ENCODE peak calls at places on chromosomes 6 and 20, in six cellular contexts. G is A549, O is endothelial cell of umbilical vein, W is HepG2, J is GM12878, Y is K562. E is an unnamed sample.

GRCh38 chr6:160077526-160077925 is 44.1 kb upstream of the SLC22A1 start:
- DNase-seq in W (no peak), G (no peak), O (no peak), J (no peak), Y (no peak), E (no peak)

GRCh38 chr6:119296036-119297035 is 53.2 kb downstream of the MAN1A1 start:
- DNase-seq in J (no peak), G (no peak), W (no peak), Y (no peak), O (no peak), E (no peak)

GRCh38 chr20:60060006-60060557 is 101.9 kb downstream of the CDH26 start:
- DNase-seq in W (no peak), Y (no peak), J (no peak), O (no peak), G (no peak), E (peak; percentile 57)

GRCh38 chr6:163816441-163816840 is 401.9 kb downstream of the QKI start:
- DNase-seq in O (no peak), Y (no peak), W (no peak), G (no peak), J (no peak), E (no peak)

GRCh38 chr6:3229566-3230274 is 2.3 kb upstream of the TUBB2B start:
- DNase-seq in Y (peak; percentile 68), G (no peak), J (no peak), W (no peak), O (no peak), E (no peak)

GRCh38 chr6:40894962-40895799 is 143.8 kb downstream of the UNC5CL start:
- DNase-seq in G (peak; percentile 50), J (no peak), O (peak; percentile 68), W (peak; percentile 43), Y (peak; percentile 57), E (peak; percentile 55)

GRCh38 chr20:44886276-44886671 is 769 bp downstream of the YWHAB start:
- DNase-seq in W (no peak), Y (no peak), O (peak; percentile 30), J (no peak), G (no peak), E (no peak)

GRCh38 chr6:110816677-110817076 is 1.4 kb upstream of the CDK19 start:
- DNase-seq in G (no peak), Y (no peak), W (no peak), O (no peak), J (no peak), E (peak; percentile 73)

GRCh38 chr20:34415079-34415478 is 52.0 kb downstream of the ITCH start:
- DNase-seq in J (peak; percentile 39), O (peak; percentile 45), G (no peak), Y (no peak), W (no peak), E (peak; percentile 62)

GRCh38 chr20:11453430-11453829 is 464.3 kb upstream of the BTBD3 start:
- DNase-seq in J (no peak), O (peak; percentile 64), W (no peak), Y (no peak), G (peak; percentile 14), E (peak; percentile 49)

GRCh38 chr6:32818867-32819266 is 2.1 kb upstream of the HLA-DOB start:
- DNase-seq in O (no peak), Y (no peak), G (no peak), J (no peak), W (no peak), E (no peak)

GRCh38 chr6:134340574-134340973 is 22.7 kb upstream of the SGK1 start:
- DNase-seq in J (no peak), W (no peak), G (no peak), O (no peak), Y (no peak), E (peak; percentile 88)

GRCh38 chr6:133956413-133957049 is 3.5 kb downstream of the TBPL1 start:
- DNase-seq in O (no peak), G (no peak), Y (no peak), W (no peak), J (no peak), E (no peak)

GRCh38 chr6:82612475-82612874 is 248.9 kb downstream of the TPBG start:
- DNase-seq in Y (no peak), J (no peak), W (no peak), G (no peak), O (no peak), E (no peak)

GRCh38 chr6:29016559-29017427 is 11.7 kb upstream of the ZNF311 start:
- DNase-seq in J (peak; percentile 56), Y (peak; percentile 76), G (peak; percentile 46), W (peak; percentile 80), O (peak; percentile 86), E (peak; percentile 89)

GRCh38 chr20:25372584-25373336 is 17.9 kb downstream of the ABHD12 start:
- DNase-seq in W (no peak), Y (no peak), O (no peak), G (no peak), J (no peak), E (peak; percentile 37)

GRCh38 chr6:108848116-108848868 is at the start of gene ARMC2:
- DNase-seq in Y (peak; percentile 98), W (peak; percentile 74), O (peak; percentile 89), J (peak; percentile 38), G (peak; percentile 82), E (peak; percentile 95)
- TF ChIP-seq POLR2A in Y (peak; percentile 67), W (no peak), O (peak; percentile 67), J (no peak), G (peak; percentile 77), E (peak; percentile 89)

GRCh38 chr20:50121858-50122271 is 8.9 kb upstream of the UBE2V1 start:
- DNase-seq in W (no peak), J (no peak), O (no peak), Y (peak; percentile 75), G (peak; percentile 68), E (no peak)
- TF ChIP-seq MYC in W (no peak), J (no peak), O (no peak), Y (no peak), G (no peak), E (no peak)

GRCh38 chr6:85756982-85757381 is 114.3 kb upstream of the SYNCRIP start:
- DNase-seq in O (peak; percentile 43), Y (no peak), W (no peak), G (peak; percentile 3), J (no peak), E (peak; percentile 42)
- TF ChIP-seq POLR2A in O (no peak), Y (no peak), W (no peak), G (no peak), J (no peak), E (no peak)

DNA sequence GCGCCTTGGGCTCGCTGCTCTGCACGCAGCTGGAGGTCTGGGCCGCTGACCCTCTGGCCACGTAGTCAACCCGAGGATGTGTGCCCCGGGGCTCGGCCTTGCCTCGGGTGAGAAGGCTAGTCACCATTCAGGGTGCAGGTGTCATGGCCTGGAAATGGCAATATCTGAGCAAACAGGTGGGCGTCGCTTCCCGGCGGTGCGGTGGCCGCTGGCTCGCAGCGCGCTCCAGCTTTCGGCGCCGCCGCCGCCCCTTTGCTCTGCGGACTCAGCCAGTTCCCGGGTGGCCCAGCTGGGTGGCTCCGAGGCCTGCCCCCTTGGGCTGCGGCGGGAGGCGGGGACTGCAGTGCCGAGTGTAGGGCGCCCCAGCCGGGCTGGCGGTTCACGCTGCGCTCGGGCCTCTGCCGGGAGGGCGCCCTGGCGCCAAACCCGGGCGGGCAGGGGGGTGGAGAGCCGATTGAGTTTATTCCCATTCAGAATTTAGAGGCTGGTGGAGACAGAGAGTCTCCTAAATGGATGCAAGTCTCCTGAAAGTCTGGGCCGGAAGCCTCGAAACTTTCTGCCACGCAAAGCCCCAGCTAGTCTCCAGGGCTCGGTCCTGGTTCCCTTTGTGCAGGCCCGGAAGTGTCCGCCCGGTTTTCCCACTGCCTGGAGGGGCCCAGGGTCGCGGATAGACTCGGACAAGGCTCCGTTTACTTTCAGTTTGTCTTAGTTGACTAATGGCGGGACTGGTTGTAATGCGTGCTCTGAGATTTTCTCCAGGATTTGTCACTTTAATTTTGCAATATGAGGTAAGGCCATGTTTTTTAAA is 11.3 kb upstream of the TFAP2A start:
- DNase-seq in Y (no peak), J (no peak), O (no peak), W (peak; percentile 29), G (no peak), E (peak; percentile 87)
- TF ChIP-seq MYC in Y (no peak), J (no peak), O (no peak), W (peak; percentile 57), G (no peak), E (no peak)

GRCh38 chr6:5411414-5411813 is 150.1 kb downstream of the FARS2 start:
- DNase-seq in G (no peak), W (no peak), Y (no peak), O (peak; percentile 51), J (no peak), E (no peak)
- TF ChIP-seq POLR2A in G (no peak), W (no peak), Y (no peak), O (no peak), J (no peak), E (no peak)

GRCh38 chr6:56840467-56841371 is 114.2 kb upstream of the BEND6 start:
- DNase-seq in Y (no peak), G (no peak), J (no peak), O (peak; percentile 88), W (peak; percentile 49), E (no peak)

GRCh38 chr6:56838016-56838555 is 116.8 kb upstream of the BEND6 start:
- DNase-seq in W (no peak), O (no peak), Y (no peak), J (no peak), G (no peak), E (no peak)

GRCh38 chr6:56841372-56841749 is 113.5 kb upstream of the BEND6 start:
- DNase-seq in J (no peak), W (no peak), G (no peak), Y (no peak), O (no peak), E (no peak)

GRCh38 chr6:56838965-56839364 is 115.9 kb upstream of the BEND6 start:
- DNase-seq in G (no peak), W (no peak), Y (no peak), J (no peak), O (no peak), E (no peak)

DNA sequence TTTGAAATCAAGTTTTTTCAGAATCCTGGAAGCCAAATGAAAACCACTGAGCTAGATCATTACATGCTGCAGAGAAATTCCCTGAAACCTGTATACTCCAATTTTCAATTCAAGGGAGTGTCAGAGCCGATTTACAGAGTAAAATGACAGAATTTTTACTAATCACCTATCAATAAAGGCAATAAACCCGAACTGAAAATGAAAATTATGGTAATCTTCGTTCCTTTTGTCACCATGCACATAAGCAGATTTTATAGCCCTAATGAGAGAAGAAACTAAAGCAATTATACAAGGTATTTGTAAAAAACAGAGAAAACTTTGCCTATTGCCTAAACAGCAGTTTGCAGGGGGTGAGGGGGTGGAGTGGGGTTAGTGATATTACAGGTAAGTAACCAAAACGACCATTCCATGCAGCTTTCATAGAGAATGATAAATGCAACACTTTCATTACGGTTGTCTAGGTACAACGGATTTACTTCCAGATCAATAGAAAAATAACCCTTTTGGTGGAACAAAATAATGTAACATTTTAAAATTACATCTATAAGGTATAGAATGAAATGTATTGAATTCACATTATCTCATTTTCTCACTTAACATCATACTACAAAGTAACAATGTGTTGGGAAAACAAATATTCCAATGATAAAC is 115.2 kb upstream of the BEND6 start:
- DNase-seq in Y (no peak), O (no peak), W (no peak), G (no peak), J (no peak), E (no peak)
- TF ChIP-seq MYC in Y (no peak), O (no peak), W (no peak), G (no peak), J (no peak), E (no peak)

GRCh38 chr6:156699017-156699421 is 78.2 kb upstream of the ARID1B start:
- DNase-seq in O (peak; percentile 74), J (peak; percentile 85), W (no peak), Y (no peak), G (peak; percentile 7), E (peak; percentile 33)
- TF ChIP-seq POLR2A in O (no peak), J (no peak), W (no peak), Y (no peak), G (no peak), E (no peak)